ENCODE peak calls at places on chromosomes 12 and 14, in six cellular contexts. W is heart right ventricle, X is fibroblast of lung, J is colonic mucosa, C is A549, U is PC-3. K is an unnamed sample.

GRCh38 chr12:28035483-28035882 is 63.0 kb upstream of the PTHLH start:
- DNase-seq in W (no peak), X (peak; percentile 83), J (no peak), C (peak; percentile 67), U (peak; percentile 100), K (no peak)

GRCh38 chr12:39406257-39406656 is 36.7 kb downstream of the KIF21A start:
- DNase-seq in W (no peak), X (no peak), J (no peak), C (no peak), U (no peak), K (no peak)

GRCh38 chr14:36785511-36785910 is 123.9 kb downstream of the PAX9 start:
- DNase-seq in W (no peak), X (no peak), J (no peak), C (no peak), U (no peak), K (no peak)

GRCh38 chr14:33332497-33332896 is 393.8 kb downstream of the NPAS3 start:
- DNase-seq in W (no peak), X (no peak), J (no peak), C (no peak), U (peak; percentile 25), K (no peak)

GRCh38 chr12:41485203-41485602 is 297.1 kb downstream of the PDZRN4 start:
- DNase-seq in W (no peak), X (no peak), J (no peak), C (no peak), U (peak; percentile 15), K (no peak)

GRCh38 chr14:29548948-29549370 is 378.7 kb downstream of the PRKD1 start:
- DNase-seq in W (peak; percentile 15), X (peak; percentile 84), J (no peak), C (peak; percentile 68), U (peak; percentile 77), K (no peak)

GRCh38 chr12:110084314-110085015 is 36.1 kb upstream of the C12orf76 start:
- DNase-seq in W (no peak), X (no peak), J (no peak), C (peak; percentile 44), U (no peak), K (no peak)

GRCh38 chr14:103997391-103997790 is 55.1 kb upstream of the RD3L start:
- DNase-seq in W (no peak), X (no peak), J (no peak), C (no peak), U (no peak), K (no peak)

GRCh38 chr12:122394626-122395194 is 27.8 kb downstream of the CLIP1 start:
- DNase-seq in W (no peak), X (peak; percentile 26), J (no peak), C (no peak), U (no peak), K (no peak)

GRCh38 chr14:68255697-68256178 is 436.2 kb downstream of the RAD51B start:
- DNase-seq in W (no peak), X (peak; percentile 84), J (no peak), C (no peak), U (peak; percentile 94), K (no peak)

GRCh38 chr14:92595267-92595666 is 81.7 kb downstream of the RIN3 start:
- DNase-seq in W (no peak), X (no peak), J (no peak), C (no peak), U (no peak), K (no peak)

GRCh38 chr12:69290545-69291277 is 51.3 kb downstream of the CPSF6 start:
- DNase-seq in W (peak; percentile 62), X (peak; percentile 79), J (peak; percentile 89), C (peak; percentile 90), U (peak; percentile 90), K (peak; percentile 11)

DNA sequence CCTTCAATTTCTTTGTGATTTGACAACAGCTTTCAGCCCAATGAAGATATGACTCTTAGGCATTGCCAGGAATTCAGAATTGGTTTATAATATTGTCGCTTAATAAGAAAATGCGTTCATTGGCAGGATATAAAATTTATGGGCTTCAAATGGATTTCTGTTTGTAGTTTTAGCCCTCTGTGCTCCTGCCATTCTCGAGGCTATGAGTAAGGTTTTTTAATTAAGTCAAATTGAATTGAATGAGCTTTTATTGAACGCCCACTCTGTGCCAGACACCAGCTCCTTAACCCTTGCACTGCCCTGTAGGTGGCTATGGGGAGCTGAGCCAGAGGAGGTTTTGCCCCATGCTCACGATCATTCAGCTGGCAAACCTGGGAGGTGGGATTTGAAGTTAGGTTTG is 115.1 kb downstream of the SLC25A47 start:
- DNase-seq in W (no peak), X (no peak), J (no peak), C (no peak), U (no peak), K (no peak)
- H3K27ac ChIP-seq in W (no peak overlapping the region), X (no peak overlapping the region), J (peak overlapping the region; percentile 81), C (peak overlapping the region; percentile 83), U (peak overlapping the region; percentile 79), K (no peak overlapping the region)

GRCh38 chr14:51498411-51499227 is 153.1 kb upstream of the FRMD6 start:
- DNase-seq in W (no peak), X (no peak), J (no peak), C (no peak), U (no peak), K (no peak)
- H3K4me1 ChIP-seq in W (no peaks in the 10 kb centered on the region), X (no peaks in the 10 kb centered on the region), J (no peaks in the 10 kb centered on the region), C (no peaks in the 10 kb centered on the region), U (no peaks in the 10 kb centered on the region), K (no peaks in the 10 kb centered on the region)

GRCh38 chr14:90796319-90796718 is 19.9 kb downstream of the TTC7B start:
- DNase-seq in W (no peak), X (no peak), J (no peak), C (no peak), U (no peak), K (no peak)

GRCh38 chr14:90799420-90799819 is 16.8 kb downstream of the TTC7B start:
- DNase-seq in W (no peak), X (no peak), J (no peak), C (no peak), U (no peak), K (no peak)

GRCh38 chr14:90795744-90796143 is 20.5 kb downstream of the TTC7B start:
- DNase-seq in W (no peak), X (peak; percentile 77), J (no peak), C (peak; percentile 31), U (peak; percentile 91), K (no peak)

GRCh38 chr14:90797919-90798318 is 18.3 kb downstream of the TTC7B start:
- DNase-seq in W (no peak), X (no peak), J (no peak), C (no peak), U (no peak), K (no peak)

GRCh38 chr14:90797451-90797850 is 18.8 kb downstream of the TTC7B start:
- DNase-seq in W (no peak), X (no peak), J (no peak), C (peak; percentile 14), U (no peak), K (no peak)
- TF ChIP-seq CTCF in W (no peak), X (no peak), J (no peak), C (no peak), U (no peak), K (no peak)

DNA sequence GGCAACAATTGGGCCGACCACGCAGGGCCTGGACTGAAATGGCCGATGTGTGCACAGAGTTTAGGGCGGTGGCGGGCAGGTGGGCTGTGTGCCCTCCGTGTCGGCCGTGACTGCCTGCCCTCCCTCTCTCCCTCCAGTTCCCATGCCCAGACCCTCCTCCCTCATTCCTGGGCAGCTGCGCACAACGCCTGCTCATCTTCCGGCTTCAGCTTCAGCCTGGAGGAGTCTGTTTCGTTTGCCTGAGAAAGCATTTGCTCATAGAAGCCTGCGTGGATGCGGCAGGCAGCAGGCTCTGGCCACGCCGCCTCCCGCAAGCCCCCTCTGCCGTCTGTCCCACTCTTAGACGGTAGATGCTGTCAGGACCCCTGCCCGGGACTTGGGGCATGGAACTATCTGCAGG is 47.3 kb upstream of the FZD10 start:
- DNase-seq in W (no peak), X (no peak), J (no peak), C (no peak), U (no peak), K (no peak)
- H3K27ac ChIP-seq in W (no peak overlapping the region), X (no peak overlapping the region), J (no peak overlapping the region), C (no peak overlapping the region), U (no peak overlapping the region), K (no peak overlapping the region)

DNA sequence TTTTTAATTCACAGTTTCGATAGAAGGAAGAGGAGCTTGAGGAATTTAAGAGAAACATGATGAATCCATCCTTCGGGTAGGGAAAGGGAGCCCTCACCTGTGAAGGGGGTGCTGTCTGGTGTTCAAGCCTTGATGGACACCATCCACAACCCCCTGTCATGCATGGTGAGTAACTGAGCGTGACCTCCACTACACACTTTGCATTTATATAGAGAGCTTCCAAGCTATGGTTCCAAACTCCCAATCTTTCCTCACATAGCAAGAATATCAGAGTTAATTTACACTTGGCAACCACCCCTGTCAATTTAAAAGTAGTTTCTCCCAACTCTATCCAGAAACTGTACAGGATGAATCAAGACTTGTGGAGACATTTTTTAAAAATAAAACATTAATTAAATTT is 13.1 kb upstream of the NID2 start:
- DNase-seq in W (no peak), X (no peak), J (no peak), C (no peak), U (no peak), K (no peak)
- H3K4me1 ChIP-seq in W (peaks cover 22% of the 10 kb centered on the region), X (peaks cover 37% of the 10 kb centered on the region), J (no peaks in the 10 kb centered on the region), C (peaks cover 40% of the 10 kb centered on the region), U (peaks cover 52% of the 10 kb centered on the region), K (no peaks in the 10 kb centered on the region)

GRCh38 chr12:92146497-92146828 is 817 bp upstream of the BTG1 start:
- DNase-seq in W (no peak), X (peak; percentile 71), J (no peak), C (no peak), U (no peak), K (no peak)
- TF ChIP-seq CTCF in W (no peak), X (no peak), J (no peak), C (no peak), U (no peak), K (no peak)

GRCh38 chr12:30694971-30695326 is 720 bp downstream of the IPO8 start:
- DNase-seq in W (no peak), X (peak; percentile 36), J (peak; percentile 58), C (peak; percentile 53), U (peak; percentile 47), K (no peak)
- H3K27ac ChIP-seq in W (peak overlapping the region; percentile 67), X (peak overlapping the region; percentile 78), J (peak overlapping the region; percentile 63), C (peak overlapping the region; percentile 96), U (no peak overlapping the region), K (peak overlapping the region; percentile 90)

DNA sequence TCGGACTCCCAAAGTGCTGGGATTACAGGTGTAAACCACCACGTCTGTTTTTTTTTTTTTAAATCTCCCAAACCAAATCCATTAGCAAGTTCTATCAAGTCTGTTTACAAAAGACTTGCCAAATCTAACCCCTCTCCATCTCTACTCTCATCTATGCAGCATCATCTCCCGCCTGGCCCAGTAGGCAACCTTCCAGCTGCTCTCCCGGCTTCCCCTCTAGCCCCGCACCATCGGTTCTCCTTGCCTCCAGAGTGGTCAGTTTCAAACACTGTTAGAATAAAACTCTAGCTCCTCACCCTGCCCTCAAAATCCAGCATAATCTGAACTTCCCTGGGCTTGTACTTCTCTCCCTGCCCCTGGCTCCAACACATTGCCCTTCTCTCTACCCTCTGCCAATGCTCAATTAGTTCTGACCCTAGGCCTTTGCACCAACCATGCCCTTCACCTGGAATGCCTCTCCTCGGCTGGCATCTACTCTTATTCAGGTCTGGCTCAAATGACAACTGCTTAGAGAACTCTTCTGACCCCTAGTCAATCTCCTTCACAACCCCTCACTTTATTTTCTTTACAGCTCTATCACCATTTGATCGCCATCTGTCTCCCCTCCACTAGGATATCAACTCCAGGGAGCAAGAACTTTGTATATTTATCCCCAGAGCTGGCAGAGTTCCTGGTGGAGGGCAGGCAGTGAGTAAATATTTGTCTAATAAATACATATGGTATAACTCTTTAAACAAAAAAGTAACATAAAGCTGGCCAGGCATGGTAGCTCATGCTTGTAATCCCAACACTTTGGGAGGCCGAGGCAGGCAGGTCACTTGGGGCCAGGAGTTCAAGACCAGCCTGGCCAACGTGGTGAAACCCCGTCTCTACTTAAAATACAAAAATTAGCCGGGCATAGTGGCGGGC is 4.9 kb downstream of the WSB2 start:
- DNase-seq in W (no peak), X (peak; percentile 65), J (no peak), C (peak; percentile 68), U (peak; percentile 83), K (no peak)
- H3K4me1 ChIP-seq in W (peaks cover 68% of the 10 kb centered on the region), X (peaks cover 18% of the 10 kb centered on the region), J (peaks cover 27% of the 10 kb centered on the region), C (peaks cover 80% of the 10 kb centered on the region), U (peaks cover 67% of the 10 kb centered on the region), K (peaks cover 85% of the 10 kb centered on the region)